ENCODE peak calls at places on chromosome 16, in nine cellular contexts. X is H1, M is transverse colon, Y is A549, B is GM12878, G is stomach, Z is tibial nerve, A is sigmoid colon, D is suprapubic skin. L is an unnamed sample. For H3K9me3, the result is how much of the 10 kb centered on the place peaks cover.

GRCh38 chr16:85037050-85037410 is 9.4 kb downstream of the KIAA0513 start:
- DNase-seq in X (no peak), M (no peak), Y (no peak), B (no peak), G (no peak), Z (no peak), A (peak), D (no peak), L (no peak)

GRCh38 chr16:80285089-80285488 is 255.7 kb upstream of the DYNLRB2 start:
- DNase-seq in X (no peak), M (no peak), Y (no peak), B (no peak), G (no peak), Z (no peak), A (no peak), D (no peak), L (no peak)

GRCh38 chr16:23182206-23182674 is 305 bp upstream of the SCNN1G start:
- DNase-seq in X (peak), M (peak), Y (peak), B (peak), G (peak), Z (no peak), A (peak), D (no peak), L (no peak)

GRCh38 chr16:75559564-75560372 is 3.7 kb upstream of the TMEM231 start:
- DNase-seq in X (no peak), M (no peak), Y (no peak), B (no peak), G (no peak), Z (no peak), A (no peak), D (no peak), L (no peak)

GRCh38 chr16:24358117-24358516 is 102.0 kb downstream of the CACNG3 start:
- DNase-seq in X (no peak), M (no peak), Y (no peak), B (no peak), G (no peak), Z (no peak), A (no peak), D (no peak), L (no peak)

GRCh38 chr16:69088684-69089083 is 16.8 kb upstream of the HAS3 start:
- DNase-seq in X (no peak), M (no peak), Y (no peak), B (no peak), G (no peak), Z (no peak), A (no peak), D (no peak), L (no peak)

GRCh38 chr16:88830250-88830649 is 18.5 kb upstream of the APRT start:
- DNase-seq in X (no peak), M (peak), Y (no peak), B (no peak), G (no peak), Z (no peak), A (peak), D (no peak), L (no peak)

GRCh38 chr16:69077251-69077650 is 28.2 kb upstream of the HAS3 start:
- DNase-seq in X (no peak), M (no peak), Y (no peak), B (no peak), G (no peak), Z (no peak), A (no peak), D (no peak), L (no peak)

GRCh38 chr16:29738514-29738913 is 7.3 kb downstream of the C16orf54 start:
- DNase-seq in X (no peak), M (peak), Y (no peak), B (peak), G (no peak), Z (no peak), A (no peak), D (no peak), L (no peak)

GRCh38 chr16:23486480-23486879 is 23.8 kb downstream of the GGA2 start:
- DNase-seq in X (no peak), M (no peak), Y (no peak), B (no peak), G (no peak), Z (no peak), A (no peak), D (no peak), L (no peak)

GRCh38 chr16:67029249-67030096 is 524 bp downstream of the CBFB start:
- DNase-seq in X (no peak), M (peak), Y (peak), B (no peak), G (peak), Z (peak), A (peak), D (peak), L (no peak)

GRCh38 chr16:1091992-1092552 is 4.0 kb downstream of the C1QTNF8 start:
- DNase-seq in X (no peak), M (no peak), Y (no peak), B (no peak), G (no peak), Z (no peak), A (no peak), D (no peak), L (no peak)
- TF ChIP-seq CTCF in X (no peak), M (no peak), Y (no peak), B (no peak), G (no peak), Z (no peak), A (no peak), D (no peak), L (no peak)

GRCh38 chr16:3408561-3409197 is 7.7 kb downstream of the ZNF174 start:
- DNase-seq in X (no peak), M (no peak), Y (no peak), B (no peak), G (no peak), Z (no peak), A (no peak), D (no peak), L (no peak)
- H3K9me3 ChIP-seq in X (half or more), M (half or more), Y (half or more), B (under half), G (half or more), Z (under half), A (half or more), D (half or more), L (half or more)

GRCh38 chr16:54462766-54463165 is 176.2 kb upstream of the IRX3 start:
- DNase-seq in X (no peak), M (no peak), Y (no peak), B (no peak), G (no peak), Z (no peak), A (no peak), D (no peak), L (no peak)
- TF ChIP-seq EP300 in X (no peak), M (no peak), Y (no peak), B (no peak), G (no peak), Z (no peak), A (no peak), D (no peak), L (no peak)

DNA sequence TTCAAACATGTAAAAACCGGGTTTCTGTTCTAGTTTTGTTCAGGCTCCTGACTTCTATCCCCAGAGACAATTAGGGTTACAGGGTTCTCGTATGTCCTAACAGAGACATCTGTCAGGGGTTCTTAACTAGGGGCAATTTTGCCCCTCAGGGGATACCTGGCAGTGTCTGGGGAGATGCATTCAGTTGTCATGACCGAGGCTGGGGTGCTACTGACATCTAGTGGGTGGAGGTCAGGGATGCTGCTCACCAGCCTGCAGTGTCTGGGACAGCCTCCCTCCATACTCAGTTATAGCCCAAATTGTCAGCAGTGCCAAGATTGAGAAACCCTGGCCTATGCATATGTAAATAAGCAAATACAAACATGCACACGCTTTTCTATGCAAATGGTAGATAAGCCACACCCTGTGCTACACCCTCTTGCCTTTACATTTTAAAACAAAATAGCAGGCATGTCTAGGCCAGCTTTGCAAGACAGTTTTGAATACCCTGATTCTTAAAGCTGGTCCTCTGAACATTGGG is 37.4 kb downstream of the CLEC16A start:
- DNase-seq in X (no peak), M (no peak), Y (peak), B (no peak), G (no peak), Z (no peak), A (no peak), D (no peak), L (no peak)
- TF ChIP-seq CTCF in X (peak), M (no peak), Y (peak), B (peak), G (no peak), Z (peak), A (no peak), D (no peak), L (peak)

DNA sequence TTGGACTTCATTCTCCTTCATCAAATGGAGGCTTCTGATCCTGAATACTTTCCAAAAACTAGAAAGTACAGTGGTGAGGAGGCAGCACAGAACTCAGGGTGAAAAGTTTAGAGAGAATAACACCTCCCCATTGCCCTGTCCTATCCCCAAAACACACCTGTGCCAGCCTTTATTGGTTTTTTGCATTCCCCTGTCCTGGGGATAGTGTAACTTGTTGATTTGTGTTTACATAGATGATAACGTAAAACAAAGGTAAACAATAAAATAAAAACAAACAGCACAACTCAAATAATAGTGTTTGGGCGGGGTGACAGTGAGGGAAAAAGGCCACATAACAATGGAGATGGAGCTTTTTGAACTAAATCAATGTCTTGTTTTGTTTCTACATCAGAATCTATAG is 1917.7 kb downstream of the TP53TG3F start:
- DNase-seq in X (no peak), M (no peak), Y (no peak), B (no peak), G (no peak), Z (no peak), A (no peak), D (no peak), L (no peak)
- H3K9me3 ChIP-seq in X (half or more), M (under half), Y (under half), B (under half), G (under half), Z (under half), A (under half), D (under half), L (under half)

L was measured in esophagus muscularis mucosa.